ENCODE peak calls at places on chromosomes 6 and 20, in ten cellular contexts. E is fibroblast of the aortic adventitia, I is A549, V is GM06990, P is left ventricle myocardium inferior, G is PC-3, S is NB4, H is adrenal gland, C is pancreas, F is cardiac muscle cell. W is an unnamed sample.

GRCh38 chr20:1370548-1371110 is 22.2 kb downstream of the FKBP1A start:
- DNase-seq in E (peak), I (no peak), V (no peak), P (no peak), G (peak), S (no peak), H (no peak), C (no peak), F (peak), W (no peak)

GRCh38 chr20:16615199-16615598 is 42.0 kb upstream of the KIF16B start:
- DNase-seq in E (peak), I (no peak), V (no peak), P (no peak), G (peak), S (no peak), H (peak), C (no peak), F (peak), W (peak)

GRCh38 chr20:61233590-61233989 is 18.5 kb upstream of the CDH4 start:
- DNase-seq in E (no peak), I (no peak), V (no peak), P (no peak), G (no peak), S (no peak), H (no peak), C (no peak), F (no peak), W (no peak)

GRCh38 chr20:57055345-57055744 is 211.1 kb downstream of the BMP7 start:
- DNase-seq in E (no peak), I (no peak), V (no peak), P (no peak), G (no peak), S (no peak), H (no peak), C (no peak), F (no peak), W (no peak)

GRCh38 chr6:28794175-28795002 is 129.4 kb downstream of the TRIM27 start:
- DNase-seq in E (peak), I (no peak), V (no peak), P (no peak), G (peak), S (peak), H (no peak), C (no peak), F (peak), W (peak)

GRCh38 chr20:39823239-39823638 is 861.1 kb downstream of the DHX35 start:
- DNase-seq in E (peak), I (no peak), V (no peak), P (no peak), G (no peak), S (no peak), H (no peak), C (no peak), F (peak), W (peak)

GRCh38 chr6:50975216-50975615 is 156.5 kb downstream of the TFAP2B start:
- DNase-seq in E (no peak), I (no peak), V (no peak), P (no peak), G (peak), S (no peak), H (no peak), C (no peak), F (no peak), W (no peak)

GRCh38 chr6:72553531-72554202 is 68.2 kb upstream of the KCNQ5 start:
- DNase-seq in E (peak), I (peak), V (no peak), P (no peak), G (peak), S (peak), H (no peak), C (no peak), F (peak), W (peak)

GRCh38 chr20:10668677-10669368 is 5.0 kb downstream of the JAG1 start:
- DNase-seq in E (peak), I (no peak), V (no peak), P (no peak), G (no peak), S (no peak), H (no peak), C (no peak), F (no peak), W (no peak)

GRCh38 chr6:33914519-33915120 is 110.8 kb upstream of the MLN start:
- DNase-seq in E (no peak), I (no peak), V (no peak), P (no peak), G (no peak), S (peak), H (peak), C (no peak), F (no peak), W (no peak)

GRCh38 chr6:119037941-119038623 is 40.4 kb downstream of the FAM184A start:
- DNase-seq in E (no peak), I (no peak), V (no peak), P (no peak), G (no peak), S (no peak), H (no peak), C (no peak), F (no peak), W (no peak)

DNA sequence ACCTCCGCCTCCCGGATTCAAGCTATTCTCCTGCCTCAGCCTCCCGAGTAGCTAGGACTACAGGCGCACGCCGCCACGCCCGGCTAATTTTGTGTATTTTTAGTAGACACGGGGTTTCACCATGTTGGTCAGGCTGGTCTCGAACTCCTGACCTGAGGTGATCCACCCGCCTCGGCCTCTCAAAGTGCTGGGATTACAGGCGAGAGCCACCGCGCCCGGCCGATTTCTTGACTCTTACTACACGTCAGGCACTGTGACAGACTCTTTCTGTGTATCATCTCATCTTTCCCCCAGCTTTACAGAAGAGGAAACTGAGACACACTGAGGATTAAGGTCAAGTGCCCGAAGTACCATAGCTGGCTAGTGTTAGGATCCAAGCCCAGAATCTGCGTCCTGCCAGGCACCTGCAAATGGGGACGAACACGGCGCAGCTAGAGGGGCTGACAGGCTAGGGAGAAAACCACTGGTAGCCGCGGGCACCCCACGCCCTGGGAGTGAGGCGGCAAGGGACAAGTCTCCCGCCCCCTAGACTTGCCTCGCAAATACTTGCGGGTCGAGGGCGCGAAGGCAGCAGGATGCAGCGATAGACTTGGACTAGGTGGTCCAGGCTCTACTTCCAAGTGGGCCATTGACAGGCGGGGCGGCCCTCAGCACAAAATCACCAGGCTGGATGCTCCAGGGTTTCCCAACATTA is 1.1 kb upstream of the TAF8 start:
- DNase-seq in E (no peak), I (no peak), V (peak), P (no peak), G (no peak), S (no peak), H (peak), C (peak), F (no peak), W (no peak)
- H3K4me3 ChIP-seq in E (peak), I (peak), V (peak), P (peak), G (peak), S (peak), H (peak), C (peak), F (peak), W (peak)

GRCh38 chr20:22723659-22724058 is 139.3 kb upstream of the FOXA2 start:
- DNase-seq in E (peak), I (no peak), V (no peak), P (no peak), G (peak), S (no peak), H (no peak), C (no peak), F (peak), W (no peak)
- TF ChIP-seq CTCF in E (no peak), I (no peak), V (no peak), P (no peak), G (peak), S (no peak), H (no peak), C (no peak), F (no peak), W (no peak)

GRCh38 chr20:62935204-62935967 is 2.6 kb upstream of the GID8 start:
- DNase-seq in E (no peak), I (no peak), V (no peak), P (no peak), G (no peak), S (no peak), H (no peak), C (no peak), F (no peak), W (no peak)

GRCh38 chr20:62936996-62937352 is 973 bp upstream of the GID8 start:
- DNase-seq in E (peak), I (peak), V (no peak), P (no peak), G (peak), S (no peak), H (peak), C (no peak), F (peak), W (peak)

GRCh38 chr20:62937353-62938104 is 418 bp upstream of the GID8 start:
- DNase-seq in E (peak), I (peak), V (peak), P (peak), G (peak), S (peak), H (peak), C (peak), F (peak), W (peak)

GRCh38 chr20:62933966-62934365 is 4.0 kb upstream of the GID8 start:
- DNase-seq in E (no peak), I (no peak), V (no peak), P (no peak), G (no peak), S (no peak), H (no peak), C (no peak), F (no peak), W (no peak)

GRCh38 chr20:62935968-62936585 is 1.9 kb upstream of the GID8 start:
- DNase-seq in E (no peak), I (no peak), V (no peak), P (no peak), G (no peak), S (no peak), H (no peak), C (peak), F (no peak), W (no peak)
- H3K4me3 ChIP-seq in E (peak), I (peak), V (peak), P (peak), G (peak), S (peak), H (no peak), C (no peak), F (no peak), W (peak)

GRCh38 chr6:110646951-110647910 is 168.0 kb downstream of the CDK19 start:
- DNase-seq in E (no peak), I (no peak), V (peak), P (no peak), G (no peak), S (no peak), H (no peak), C (no peak), F (no peak), W (no peak)
- TF ChIP-seq CTCF in E (peak), I (no peak), V (peak), P (peak), G (peak), S (peak), H (no peak), C (peak), F (peak), W (peak)

DNA sequence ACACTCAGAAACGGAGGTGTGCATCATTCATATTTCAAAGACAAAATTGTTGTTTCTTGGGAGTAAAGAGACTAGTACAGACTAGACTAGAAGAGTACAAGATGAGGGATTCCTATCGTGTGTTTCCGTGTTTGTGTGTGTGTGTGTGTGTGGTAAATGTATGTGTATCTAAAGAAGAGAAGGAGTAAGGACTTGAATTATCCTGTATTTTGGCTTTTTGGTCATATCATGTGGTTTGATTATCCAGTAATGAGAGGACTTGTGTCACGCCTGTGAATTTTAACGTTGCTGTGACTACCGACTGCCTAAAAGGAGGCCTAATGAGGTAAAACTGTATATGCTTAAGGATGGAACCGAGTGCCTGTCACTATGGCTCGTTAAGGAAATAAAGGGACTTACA is 44.4 kb upstream of the MAP7 start:
- DNase-seq in E (no peak), I (no peak), V (no peak), P (no peak), G (no peak), S (no peak), H (no peak), C (no peak), F (no peak), W (no peak)
- H3K4me3 ChIP-seq in E (no peak), I (no peak), V (peak), P (no peak), G (no peak), S (no peak), H (no peak), C (no peak), F (no peak), W (no peak)

GRCh38 chr6:13383280-13384163 is 55.2 kb upstream of the TBC1D7 start:
- DNase-seq in E (peak), I (no peak), V (peak), P (no peak), G (peak), S (no peak), H (no peak), C (no peak), F (peak), W (no peak)
- TF ChIP-seq CTCF in E (peak), I (no peak), V (peak), P (peak), G (peak), S (no peak), H (no peak), C (no peak), F (no peak), W (peak)

DNA sequence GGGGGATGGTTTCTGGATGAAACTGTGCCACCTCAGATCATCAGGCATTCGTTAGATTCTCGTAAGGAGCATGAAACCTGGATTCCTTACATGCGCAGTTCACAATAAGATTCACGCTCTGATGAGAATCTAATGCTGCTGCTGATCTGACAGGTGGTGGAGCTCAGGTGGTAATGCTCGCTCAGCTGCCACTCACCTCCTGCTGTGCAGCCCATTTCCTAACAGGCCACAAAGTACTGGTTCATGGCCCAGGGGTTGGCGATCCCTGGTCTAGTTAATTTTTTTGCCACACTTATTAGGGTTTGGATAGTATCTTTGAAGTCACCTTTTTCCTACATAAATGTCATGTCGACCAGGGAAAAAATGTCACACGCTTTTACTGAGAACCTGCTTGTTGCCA is 96.8 kb upstream of the MLIP start:
- DNase-seq in E (no peak), I (no peak), V (no peak), P (no peak), G (no peak), S (no peak), H (no peak), C (no peak), F (no peak), W (no peak)
- H3K4me3 ChIP-seq in E (no peak), I (no peak), V (no peak), P (no peak), G (no peak), S (no peak), H (no peak), C (no peak), F (no peak), W (no peak)

GRCh38 chr6:169101981-169102380 is 151.7 kb downstream of the THBS2 start:
- DNase-seq in E (peak), I (no peak), V (no peak), P (no peak), G (peak), S (no peak), H (no peak), C (no peak), F (peak), W (no peak)
- TF ChIP-seq CTCF in E (no peak), I (no peak), V (no peak), P (no peak), G (no peak), S (no peak), H (no peak), C (no peak), F (no peak), W (no peak)

W was measured in astrocyte of the spinal cord.